ENCODE peak calls at places on chromosomes 2 and 18, in seven cellular contexts. One of them, this sample, is unnamed.

GRCh38 chr2:55550368-55551102 is 31.0 kb downstream of the CFAP36 start:
- DNase-seq in neuronal stem cell: no peak
- DNase-seq in ureter: no peak
- DNase-seq in stimulated activated CD8-positive, alpha-beta memory T cell treated with anti-CD3 and anti-CD28 coated beads, Interleukin-7, amount 100 ng/mL, for 1 hour: no peak
- DNase-seq in A549: no peak
- DNase-seq in stimulated activated CD4-positive, alpha-beta T cell treated with anti-CD3 and anti-CD28 coated beads, Interleukin-15, amount 100 ng/mL, for 1 hour: no peak
- DNase-seq in PC-3: peak; percentile 82
- DNase-seq in this sample: no peak

GRCh38 chr2:39422700-39423099 is 14.4 kb downstream of the MAP4K3 start:
- DNase-seq in neuronal stem cell: no peak
- DNase-seq in ureter: no peak
- DNase-seq in stimulated activated CD8-positive, alpha-beta memory T cell treated with anti-CD3 and anti-CD28 coated beads, Interleukin-7, amount 100 ng/mL, for 1 hour: no peak
- DNase-seq in A549: no peak
- DNase-seq in stimulated activated CD4-positive, alpha-beta T cell treated with anti-CD3 and anti-CD28 coated beads, Interleukin-15, amount 100 ng/mL, for 1 hour: no peak
- DNase-seq in PC-3: no peak
- DNase-seq in this sample: no peak

GRCh38 chr2:213609570-213610170 is 325.4 kb downstream of the SPAG16 start:
- DNase-seq in neuronal stem cell: no peak
- DNase-seq in ureter: no peak
- DNase-seq in stimulated activated CD8-positive, alpha-beta memory T cell treated with anti-CD3 and anti-CD28 coated beads, Interleukin-7, amount 100 ng/mL, for 1 hour: no peak
- DNase-seq in A549: no peak
- DNase-seq in stimulated activated CD4-positive, alpha-beta T cell treated with anti-CD3 and anti-CD28 coated beads, Interleukin-15, amount 100 ng/mL, for 1 hour: no peak
- DNase-seq in PC-3: no peak
- DNase-seq in this sample: no peak

GRCh38 chr18:48191494-48191893 is 217.7 kb downstream of the ZBTB7C start:
- DNase-seq in neuronal stem cell: no peak
- DNase-seq in ureter: no peak
- DNase-seq in stimulated activated CD8-positive, alpha-beta memory T cell treated with anti-CD3 and anti-CD28 coated beads, Interleukin-7, amount 100 ng/mL, for 1 hour: no peak
- DNase-seq in A549: no peak
- DNase-seq in stimulated activated CD4-positive, alpha-beta T cell treated with anti-CD3 and anti-CD28 coated beads, Interleukin-15, amount 100 ng/mL, for 1 hour: no peak
- DNase-seq in PC-3: no peak
- DNase-seq in this sample: no peak

GRCh38 chr18:8357320-8357719 is 251.9 kb upstream of the RAB12 start:
- DNase-seq in neuronal stem cell: no peak
- DNase-seq in ureter: no peak
- DNase-seq in stimulated activated CD8-positive, alpha-beta memory T cell treated with anti-CD3 and anti-CD28 coated beads, Interleukin-7, amount 100 ng/mL, for 1 hour: no peak
- DNase-seq in A549: no peak
- DNase-seq in stimulated activated CD4-positive, alpha-beta T cell treated with anti-CD3 and anti-CD28 coated beads, Interleukin-15, amount 100 ng/mL, for 1 hour: no peak
- DNase-seq in PC-3: no peak
- DNase-seq in this sample: no peak

GRCh38 chr2:226969412-226969811 is 133.6 kb downstream of the RHBDD1 start:
- DNase-seq in neuronal stem cell: no peak
- DNase-seq in ureter: no peak
- DNase-seq in stimulated activated CD8-positive, alpha-beta memory T cell treated with anti-CD3 and anti-CD28 coated beads, Interleukin-7, amount 100 ng/mL, for 1 hour: no peak
- DNase-seq in A549: no peak
- DNase-seq in stimulated activated CD4-positive, alpha-beta T cell treated with anti-CD3 and anti-CD28 coated beads, Interleukin-15, amount 100 ng/mL, for 1 hour: no peak
- DNase-seq in PC-3: no peak
- DNase-seq in this sample: no peak

GRCh38 chr2:219453691-219454131 is 19.1 kb downstream of the SPEG start:
- DNase-seq in neuronal stem cell: no peak
- DNase-seq in ureter: peak; percentile 88
- DNase-seq in stimulated activated CD8-positive, alpha-beta memory T cell treated with anti-CD3 and anti-CD28 coated beads, Interleukin-7, amount 100 ng/mL, for 1 hour: no peak
- DNase-seq in A549: no peak
- DNase-seq in stimulated activated CD4-positive, alpha-beta T cell treated with anti-CD3 and anti-CD28 coated beads, Interleukin-15, amount 100 ng/mL, for 1 hour: no peak
- DNase-seq in PC-3: peak; percentile 78
- DNase-seq in this sample: no peak

GRCh38 chr2:109736177-109736827 is 57.8 kb upstream of the RGPD5 start:
- DNase-seq in neuronal stem cell: peak; percentile 36
- DNase-seq in ureter: peak; percentile 60
- DNase-seq in stimulated activated CD8-positive, alpha-beta memory T cell treated with anti-CD3 and anti-CD28 coated beads, Interleukin-7, amount 100 ng/mL, for 1 hour: no peak
- DNase-seq in A549: peak; percentile 17
- DNase-seq in stimulated activated CD4-positive, alpha-beta T cell treated with anti-CD3 and anti-CD28 coated beads, Interleukin-15, amount 100 ng/mL, for 1 hour: no peak
- DNase-seq in PC-3: peak; percentile 77
- DNase-seq in this sample: no peak

GRCh38 chr2:225948903-225949302 is 549.4 kb downstream of the NYAP2 start:
- DNase-seq in neuronal stem cell: no peak
- DNase-seq in ureter: no peak
- DNase-seq in stimulated activated CD8-positive, alpha-beta memory T cell treated with anti-CD3 and anti-CD28 coated beads, Interleukin-7, amount 100 ng/mL, for 1 hour: no peak
- DNase-seq in A549: no peak
- DNase-seq in stimulated activated CD4-positive, alpha-beta T cell treated with anti-CD3 and anti-CD28 coated beads, Interleukin-15, amount 100 ng/mL, for 1 hour: no peak
- DNase-seq in PC-3: no peak
- DNase-seq in this sample: no peak

GRCh38 chr2:226733189-226733858 is 66.3 kb downstream of the IRS1 start:
- DNase-seq in neuronal stem cell: no peak
- DNase-seq in ureter: no peak
- DNase-seq in stimulated activated CD8-positive, alpha-beta memory T cell treated with anti-CD3 and anti-CD28 coated beads, Interleukin-7, amount 100 ng/mL, for 1 hour: no peak
- DNase-seq in A549: peak; percentile 26
- DNase-seq in stimulated activated CD4-positive, alpha-beta T cell treated with anti-CD3 and anti-CD28 coated beads, Interleukin-15, amount 100 ng/mL, for 1 hour: no peak
- DNase-seq in PC-3: no peak
- DNase-seq in this sample: no peak

GRCh38 chr2:69134546-69134945 is 121.6 kb downstream of the ANTXR1 start:
- DNase-seq in neuronal stem cell: no peak
- DNase-seq in ureter: no peak
- DNase-seq in stimulated activated CD8-positive, alpha-beta memory T cell treated with anti-CD3 and anti-CD28 coated beads, Interleukin-7, amount 100 ng/mL, for 1 hour: no peak
- DNase-seq in A549: no peak
- DNase-seq in stimulated activated CD4-positive, alpha-beta T cell treated with anti-CD3 and anti-CD28 coated beads, Interleukin-15, amount 100 ng/mL, for 1 hour: no peak
- DNase-seq in PC-3: no peak
- DNase-seq in this sample: no peak

GRCh38 chr2:33133436-33133835 is 186.7 kb downstream of the LTBP1 start:
- DNase-seq in neuronal stem cell: no peak
- DNase-seq in ureter: no peak
- DNase-seq in stimulated activated CD8-positive, alpha-beta memory T cell treated with anti-CD3 and anti-CD28 coated beads, Interleukin-7, amount 100 ng/mL, for 1 hour: no peak
- DNase-seq in A549: no peak
- DNase-seq in stimulated activated CD4-positive, alpha-beta T cell treated with anti-CD3 and anti-CD28 coated beads, Interleukin-15, amount 100 ng/mL, for 1 hour: no peak
- DNase-seq in PC-3: no peak
- DNase-seq in this sample: no peak

GRCh38 chr18:54388203-54389142 is 30.8 kb downstream of the C18orf54 start:
- DNase-seq in neuronal stem cell: no peak
- DNase-seq in ureter: peak; percentile 50
- DNase-seq in stimulated activated CD8-positive, alpha-beta memory T cell treated with anti-CD3 and anti-CD28 coated beads, Interleukin-7, amount 100 ng/mL, for 1 hour: no peak
- DNase-seq in A549: peak; percentile 19
- DNase-seq in stimulated activated CD4-positive, alpha-beta T cell treated with anti-CD3 and anti-CD28 coated beads, Interleukin-15, amount 100 ng/mL, for 1 hour: no peak
- DNase-seq in PC-3: peak; percentile 96
- DNase-seq in this sample: no peak

GRCh38 chr2:137847443-137847842 is 116.8 kb upstream of the HNMT start:
- DNase-seq in neuronal stem cell: no peak
- DNase-seq in ureter: no peak
- DNase-seq in stimulated activated CD8-positive, alpha-beta memory T cell treated with anti-CD3 and anti-CD28 coated beads, Interleukin-7, amount 100 ng/mL, for 1 hour: no peak
- DNase-seq in A549: no peak
- DNase-seq in stimulated activated CD4-positive, alpha-beta T cell treated with anti-CD3 and anti-CD28 coated beads, Interleukin-15, amount 100 ng/mL, for 1 hour: no peak
- DNase-seq in PC-3: peak; percentile 71
- DNase-seq in this sample: no peak

GRCh38 chr2:23385351-23385747 is 370 bp downstream of the KLHL29 start:
- DNase-seq in neuronal stem cell: no peak
- DNase-seq in ureter: no peak
- DNase-seq in stimulated activated CD8-positive, alpha-beta memory T cell treated with anti-CD3 and anti-CD28 coated beads, Interleukin-7, amount 100 ng/mL, for 1 hour: no peak
- DNase-seq in A549: peak; percentile 76
- DNase-seq in stimulated activated CD4-positive, alpha-beta T cell treated with anti-CD3 and anti-CD28 coated beads, Interleukin-15, amount 100 ng/mL, for 1 hour: no peak
- DNase-seq in PC-3: peak; percentile 35
- DNase-seq in this sample: no peak

GRCh38 chr2:216838146-216838545 is 21.7 kb downstream of the TNP1 start:
- DNase-seq in neuronal stem cell: no peak
- DNase-seq in ureter: no peak
- DNase-seq in stimulated activated CD8-positive, alpha-beta memory T cell treated with anti-CD3 and anti-CD28 coated beads, Interleukin-7, amount 100 ng/mL, for 1 hour: no peak
- DNase-seq in A549: no peak
- DNase-seq in stimulated activated CD4-positive, alpha-beta T cell treated with anti-CD3 and anti-CD28 coated beads, Interleukin-15, amount 100 ng/mL, for 1 hour: no peak
- DNase-seq in PC-3: no peak
- DNase-seq in this sample: no peak

GRCh38 chr2:231513746-231514224 is 16.5 kb downstream of the NMUR1 start:
- DNase-seq in neuronal stem cell: no peak
- DNase-seq in ureter: no peak
- DNase-seq in stimulated activated CD8-positive, alpha-beta memory T cell treated with anti-CD3 and anti-CD28 coated beads, Interleukin-7, amount 100 ng/mL, for 1 hour: no peak
- DNase-seq in A549: no peak
- DNase-seq in stimulated activated CD4-positive, alpha-beta T cell treated with anti-CD3 and anti-CD28 coated beads, Interleukin-15, amount 100 ng/mL, for 1 hour: no peak
- DNase-seq in PC-3: no peak
- DNase-seq in this sample: no peak

GRCh38 chr2:157785200-157785599 is 90.9 kb downstream of the ACVR1 start:
- DNase-seq in neuronal stem cell: no peak
- DNase-seq in ureter: no peak
- DNase-seq in stimulated activated CD8-positive, alpha-beta memory T cell treated with anti-CD3 and anti-CD28 coated beads, Interleukin-7, amount 100 ng/mL, for 1 hour: no peak
- DNase-seq in A549: no peak
- DNase-seq in stimulated activated CD4-positive, alpha-beta T cell treated with anti-CD3 and anti-CD28 coated beads, Interleukin-15, amount 100 ng/mL, for 1 hour: no peak
- DNase-seq in PC-3: peak; percentile 31
- DNase-seq in this sample: no peak

GRCh38 chr2:242038166-242038927 is 168.8 kb downstream of the RTP5 start:
- DNase-seq in neuronal stem cell: no peak
- DNase-seq in ureter: peak; percentile 32
- DNase-seq in stimulated activated CD8-positive, alpha-beta memory T cell treated with anti-CD3 and anti-CD28 coated beads, Interleukin-7, amount 100 ng/mL, for 1 hour: no peak
- DNase-seq in A549: no peak
- DNase-seq in stimulated activated CD4-positive, alpha-beta T cell treated with anti-CD3 and anti-CD28 coated beads, Interleukin-15, amount 100 ng/mL, for 1 hour: no peak
- DNase-seq in PC-3: no peak
- DNase-seq in this sample: no peak

GRCh38 chr2:150449856-150450255 is 37.6 kb downstream of the RND3 start:
- DNase-seq in neuronal stem cell: no peak
- DNase-seq in ureter: no peak
- DNase-seq in stimulated activated CD8-positive, alpha-beta memory T cell treated with anti-CD3 and anti-CD28 coated beads, Interleukin-7, amount 100 ng/mL, for 1 hour: no peak
- DNase-seq in A549: no peak
- DNase-seq in stimulated activated CD4-positive, alpha-beta T cell treated with anti-CD3 and anti-CD28 coated beads, Interleukin-15, amount 100 ng/mL, for 1 hour: no peak
- DNase-seq in PC-3: peak; percentile 97
- DNase-seq in this sample: no peak

GRCh38 chr2:237555560-237555959 is 10.8 kb upstream of the PRLH start:
- DNase-seq in neuronal stem cell: no peak
- DNase-seq in ureter: no peak
- DNase-seq in stimulated activated CD8-positive, alpha-beta memory T cell treated with anti-CD3 and anti-CD28 coated beads, Interleukin-7, amount 100 ng/mL, for 1 hour: no peak
- DNase-seq in A549: no peak
- DNase-seq in stimulated activated CD4-positive, alpha-beta T cell treated with anti-CD3 and anti-CD28 coated beads, Interleukin-15, amount 100 ng/mL, for 1 hour: no peak
- DNase-seq in PC-3: no peak
- DNase-seq in this sample: no peak

GRCh38 chr2:207869784-207870778 is 100.4 kb upstream of the FZD5 start:
- DNase-seq in neuronal stem cell: no peak
- DNase-seq in ureter: no peak
- DNase-seq in stimulated activated CD8-positive, alpha-beta memory T cell treated with anti-CD3 and anti-CD28 coated beads, Interleukin-7, amount 100 ng/mL, for 1 hour: no peak
- DNase-seq in A549: peak; percentile 27
- DNase-seq in stimulated activated CD4-positive, alpha-beta T cell treated with anti-CD3 and anti-CD28 coated beads, Interleukin-15, amount 100 ng/mL, for 1 hour: no peak
- DNase-seq in PC-3: peak; percentile 57
- DNase-seq in this sample: peak; percentile 6

This sample was measured in erythroblast.